ENCODE peak calls at places on chromosomes 6 and 20, in four cellular contexts. E, Z, S and T are unnamed samples.
A peak's percentile ranks its signal among the peaks of the same experiment; 100 is the strongest.

GRCh38 chr6:113122060-113122459 is 735.1 kb upstream of the MARCKS start:
- ATAC-seq in E (no peak), Z (no peak), S (no peak), T (no peak)

GRCh38 chr6:13428528-13429405 is 58.6 kb downstream of the GFOD1 start:
- ATAC-seq in E (peak; percentile 7), Z (no peak), S (no peak), T (no peak)

GRCh38 chr6:104884867-104885517 is 25.3 kb upstream of the HACE1 start:
- ATAC-seq in E (peak; percentile 22), Z (no peak), S (no peak), T (no peak)

GRCh38 chr6:119881416-119881815 is 531.9 kb upstream of the MAN1A1 start:
- ATAC-seq in E (no peak), Z (no peak), S (no peak), T (no peak)

GRCh38 chr20:21704408-21705385 is 767 bp upstream of the PAX1 start:
- ATAC-seq in E (no peak), Z (no peak), S (no peak), T (no peak)

GRCh38 chr20:64035066-64035932 is 683 bp upstream of the C20orf204 start:
- ATAC-seq in E (no peak), Z (no peak), S (no peak), T (no peak)

GRCh38 chr6:80523531-80523970 is 417.1 kb downstream of the BCKDHB start:
- ATAC-seq in E (no peak), Z (no peak), S (no peak), T (peak; percentile 28)

GRCh38 chr20:20037960-20038359 is 14.3 kb downstream of the CRNKL1 start:
- ATAC-seq in E (no peak), Z (no peak), S (no peak), T (no peak)

GRCh38 chr20:20369353-20370086 is 1.6 kb downstream of the INSM1 start:
- ATAC-seq in E (peak; percentile 87), Z (no peak), S (no peak), T (no peak)

GRCh38 chr6:53464942-53465460 is 79.9 kb downstream of the GCLC start:
- ATAC-seq in E (peak; percentile 55), Z (peak; percentile 85), S (no peak), T (peak; percentile 66)

GRCh38 chr20:17023811-17024210 is 203.0 kb upstream of the PCSK2 start:
- ATAC-seq in E (no peak), Z (no peak), S (no peak), T (no peak)

GRCh38 chr20:58251979-58252591 is 23.6 kb upstream of the ANKRD60 start:
- ATAC-seq in E (peak; percentile 90), Z (no peak), S (no peak), T (no peak)

GRCh38 chr6:71444222-71444621 is 155.6 kb downstream of the OGFRL1 start:
- ATAC-seq in E (no peak), Z (no peak), S (no peak), T (no peak)

GRCh38 chr6:20998748-20999448 is 464.6 kb downstream of the CDKAL1 start:
- ATAC-seq in E (no peak), Z (no peak), S (no peak), T (no peak)

GRCh38 chr20:57698191-57698866 is 11.5 kb downstream of the PMEPA1 start:
- ATAC-seq in E (peak; percentile 87), Z (peak; percentile 42), S (no peak), T (no peak)

GRCh38 chr6:9197726-9198125 is 762.4 kb upstream of the SLC35B3 start:
- ATAC-seq in E (no peak), Z (no peak), S (no peak), T (no peak)

GRCh38 chr6:86118271-86118670 is 475.6 kb upstream of the SYNCRIP start:
- ATAC-seq in E (no peak), Z (no peak), S (no peak), T (no peak)

GRCh38 chr20:54606384-54606783 is 131.0 kb downstream of the DOK5 start:
- ATAC-seq in E (no peak), Z (no peak), S (no peak), T (no peak)

GRCh38 chr20:25750220-25750764 is 53.6 kb upstream of the ZNF337 start:
- ATAC-seq in E (no peak), Z (no peak), S (no peak), T (no peak)

GRCh38 chr6:130309028-130309427 is 56.8 kb upstream of the TMEM200A start:
- ATAC-seq in E (no peak), Z (no peak), S (no peak), T (no peak)

GRCh38 chr20:1417273-1417672 is 24.4 kb upstream of the FKBP1A start:
- ATAC-seq in E (no peak), Z (no peak), S (no peak), T (no peak)

GRCh38 chr6:4447646-4448315 is 312.4 kb upstream of the ECI2 start:
- ATAC-seq in E (no peak), Z (no peak), S (no peak), T (no peak)

GRCh38 chr6:148388477-148388876 is 45.8 kb downstream of the SASH1 start:
- ATAC-seq in E (peak; percentile 12), Z (no peak), S (no peak), T (peak; percentile 46)

GRCh38 chr6:17930321-17930993 is 57.0 kb downstream of the KIF13A start:
- ATAC-seq in E (no peak), Z (no peak), S (no peak), T (peak; percentile 49)

GRCh38 chr6:37047933-37048850 is 42.7 kb downstream of the FGD2 start:
- ATAC-seq in E (no peak), Z (no peak), S (no peak), T (no peak)

GRCh38 chr6:167858086-167858591 is 31.4 kb downstream of the AFDN start:
- ATAC-seq in E (peak; percentile 53), Z (no peak), S (no peak), T (no peak)

DNA sequence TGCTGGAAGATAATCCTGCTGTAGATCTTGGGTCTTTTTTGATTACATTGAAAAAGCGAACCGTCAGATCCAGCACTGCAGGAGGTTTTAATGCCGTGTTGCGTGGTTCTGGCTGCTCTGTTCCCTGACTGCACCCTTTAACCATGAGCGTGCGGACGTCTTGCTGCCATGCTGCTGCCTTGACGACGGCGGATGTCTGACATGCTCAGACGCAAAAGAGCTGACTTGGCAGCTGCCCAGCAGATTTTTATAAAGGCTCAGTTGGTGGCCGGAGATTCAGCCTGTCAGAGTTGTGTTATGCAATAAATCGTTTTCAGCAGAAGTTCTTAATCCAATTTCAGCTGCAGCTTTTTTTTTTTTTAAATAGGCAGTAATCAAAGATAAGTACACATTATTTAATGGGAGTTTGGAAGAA is 119.4 kb downstream of the JARID2 start:
- ATAC-seq in E (peak; percentile 83), Z (peak; percentile 45), S (no peak), T (peak; percentile 72)
- H3K4me1 ChIP-seq in E (peaks cover 22% of the 10 kb centered on the region), Z (peaks cover 6% of the 10 kb centered on the region), S (peaks cover 4% of the 10 kb centered on the region), T (peaks cover 8% of the 10 kb centered on the region)

GRCh38 chr20:51393566-51393965 is 149.0 kb downstream of the NFATC2 start:
- ATAC-seq in E (no peak), Z (no peak), S (no peak), T (peak; percentile 55)

GRCh38 chr20:51398083-51398482 is 144.4 kb downstream of the NFATC2 start:
- ATAC-seq in E (no peak), Z (no peak), S (no peak), T (no peak)

GRCh38 chr20:51392625-51393186 is 149.8 kb downstream of the NFATC2 start:
- ATAC-seq in E (no peak), Z (no peak), S (no peak), T (no peak)

GRCh38 chr20:51396365-51396909 is 146.1 kb downstream of the NFATC2 start:
- ATAC-seq in E (no peak), Z (no peak), S (no peak), T (no peak)

DNA sequence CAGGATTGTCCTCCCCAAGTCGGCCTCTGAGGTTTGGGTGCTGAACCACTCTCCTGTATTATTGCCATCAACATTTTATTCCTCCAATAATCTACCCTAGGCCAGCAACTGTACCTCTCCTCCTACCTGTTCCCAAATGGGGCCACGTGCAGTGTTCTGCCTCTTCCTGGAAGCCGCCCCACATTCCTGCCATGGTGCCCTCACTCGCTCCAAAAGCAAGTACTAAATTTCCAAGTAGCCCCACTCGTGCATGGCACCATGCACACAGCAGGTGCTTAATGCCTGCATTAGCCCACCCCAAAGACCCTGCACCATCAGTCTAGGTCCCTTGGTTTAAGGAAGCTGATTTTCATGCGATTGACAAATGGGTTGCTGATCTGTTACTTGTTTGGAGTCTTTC is 147.8 kb downstream of the NFATC2 start:
- ATAC-seq in E (no peak), Z (no peak), S (no peak), T (no peak)
- H3K4me1 ChIP-seq in E (no peaks in the 10 kb centered on the region), Z (peaks cover 12% of the 10 kb centered on the region), S (no peaks in the 10 kb centered on the region), T (no peaks in the 10 kb centered on the region)

GRCh38 chr6:41940759-41941279 is 789 bp downstream of the CCND3 start:
- ATAC-seq in E (peak; percentile 41), Z (peak; percentile 4), S (no peak), T (peak; percentile 9)
- H3K4me1 ChIP-seq in E (peaks cover 22% of the 10 kb centered on the region), Z (peaks cover 27% of the 10 kb centered on the region), S (peaks cover 58% of the 10 kb centered on the region), T (peaks cover 2% of the 10 kb centered on the region)

GRCh38 chr20:44967207-44967807 is 995 bp downstream of the STK4 start:
- ATAC-seq in E (peak; percentile 63), Z (no peak), S (peak; percentile 61), T (no peak)

GRCh38 chr20:44970243-44970757 is 4.0 kb downstream of the STK4 start:
- ATAC-seq in E (no peak), Z (no peak), S (no peak), T (no peak)

GRCh38 chr20:44973053-44973452 is 6.7 kb downstream of the STK4 start:
- ATAC-seq in E (peak; percentile 51), Z (no peak), S (no peak), T (no peak)

GRCh38 chr20:44966030-44966961 is at the start of gene STK4:
- ATAC-seq in E (peak; percentile 95), Z (peak; percentile 93), S (peak; percentile 90), T (peak; percentile 99)

DNA sequence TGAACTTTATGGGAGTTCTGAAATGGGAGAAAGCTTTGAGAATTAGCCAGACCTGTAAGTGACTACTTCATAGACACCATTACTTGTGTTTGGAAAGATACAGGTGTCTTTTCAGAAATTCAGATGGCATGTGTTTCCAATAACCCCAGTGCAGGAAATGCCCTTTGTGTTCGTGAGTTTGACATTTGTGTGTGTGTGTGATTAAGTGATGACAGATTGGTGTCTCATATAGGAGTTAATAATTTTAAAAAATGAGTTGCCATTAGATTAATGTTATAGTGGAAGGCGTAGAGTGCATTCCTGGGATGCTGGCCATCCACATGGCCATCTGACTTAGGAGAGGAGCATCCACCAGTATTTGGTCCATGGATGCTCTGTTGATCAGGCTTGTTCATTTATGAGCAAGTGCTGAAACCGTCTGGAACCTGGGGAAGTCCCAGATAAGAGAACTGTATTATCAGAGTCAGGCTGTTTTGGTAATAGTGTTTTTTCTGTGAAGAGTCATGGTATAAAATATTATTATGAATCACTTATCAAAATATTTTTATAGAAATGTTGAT is 3.1 kb downstream of the STK4 start:
- ATAC-seq in E (no peak), Z (no peak), S (no peak), T (no peak)
- H3K4me1 ChIP-seq in E (peaks cover 35% of the 10 kb centered on the region), Z (peaks cover 4% of the 10 kb centered on the region), S (peaks cover 58% of the 10 kb centered on the region), T (no peaks in the 10 kb centered on the region)